ENCODE peak calls at places on chromosomes 4 and X, in seven cellular contexts. Z is upper lobe of right lung; N is sigmoid colon; B is A549; V is left lung; Q is CD8-positive, alpha-beta T cell; R is endothelial cell of umbilical vein. M is an unnamed sample. For H3K9me3 and H3K4me1, the result is how much of the 10 kb centered on the place peaks cover.

GRCh38 chrX:150051096-150051495 is 112.8 kb upstream of the EOLA2 start:
- DNase-seq in N (no peak), R (no peak), Q (no peak), Z (no peak), V (no peak), B (no peak), M (no peak)

GRCh38 chr4:168999836-169000235 is 10.2 kb downstream of the CBR4 start:
- DNase-seq in N (no peak), R (no peak), V (no peak), B (no peak), Z (no peak), Q (no peak), M (no peak)

GRCh38 chr4:76354517-76355473 is 48.3 kb downstream of the STBD1 start:
- DNase-seq in B (no peak), R (no peak), Q (no peak), Z (no peak), N (no peak), V (no peak), M (peak)

GRCh38 chr4:105126311-105127153 is 20.1 kb upstream of the TET2 start:
- DNase-seq in R (peak), Q (no peak), B (no peak), Z (no peak), N (no peak), V (no peak), M (no peak)

GRCh38 chr4:79141530-79141929 is 184.3 kb downstream of the NAA11 start:
- DNase-seq in Q (no peak), V (no peak), B (no peak), R (no peak), Z (no peak), N (no peak), M (no peak)

GRCh38 chrX:3567681-3568080 is 145.8 kb downstream of the PRKX start:
- DNase-seq in Q (no peak), N (no peak), R (no peak), V (no peak), Z (no peak), B (no peak), M (no peak)

GRCh38 chrX:107825698-107826285 is at the start of gene MID2:
- DNase-seq in Z (peak), Q (peak), B (peak), V (peak), R (peak), N (peak), M (peak)

GRCh38 chrX:16827225-16827624 is 41.0 kb downstream of the TXLNG start:
- DNase-seq in R (peak), Q (no peak), N (no peak), Z (no peak), B (no peak), V (no peak), M (no peak)

GRCh38 chr4:165325732-165326512 is 1.5 kb upstream of the MSMO1 start:
- DNase-seq in N (no peak), Z (no peak), B (peak), R (peak), Q (no peak), V (no peak), M (peak)

GRCh38 chr4:99635601-99636000 is 22.0 kb downstream of the C4orf54 start:
- DNase-seq in Z (no peak), B (no peak), N (no peak), R (no peak), Q (no peak), V (no peak), M (no peak)

GRCh38 chr4:36757623-36758311 is 476.4 kb downstream of the DTHD1 start:
- DNase-seq in Q (no peak), Z (no peak), B (no peak), N (no peak), V (no peak), R (no peak), M (no peak)

GRCh38 chr4:81527115-81527514 is 55.4 kb upstream of the RASGEF1B start:
- DNase-seq in V (no peak), B (no peak), N (no peak), Q (no peak), Z (peak), R (no peak), M (no peak)

GRCh38 chr4:78454016-78454415 is 97.6 kb upstream of the ANXA3 start:
- DNase-seq in Z (no peak), R (no peak), Q (no peak), B (no peak), V (no peak), N (no peak), M (no peak)

GRCh38 chrX:46381630-46382029 is 163.6 kb downstream of the ZNF674 start:
- DNase-seq in N (no peak), V (no peak), Q (no peak), R (peak), B (peak), Z (no peak), M (no peak)

GRCh38 chrX:81564851-81565250 is 362.9 kb downstream of the SH3BGRL start:
- DNase-seq in V (no peak), N (no peak), Z (no peak), B (no peak), Q (no peak), R (no peak), M (no peak)

GRCh38 chr4:48665555-48666186 is 114.4 kb downstream of the FRYL start:
- DNase-seq in Z (no peak), N (no peak), V (no peak), B (no peak), Q (no peak), R (no peak), M (no peak)

GRCh38 chr4:172927096-172927495 is 241.5 kb upstream of the GALNT7 start:
- DNase-seq in Z (no peak), Q (no peak), V (no peak), R (peak), N (no peak), B (no peak), M (no peak)

GRCh38 chrX:13064599-13065143 is 20.3 kb upstream of the FAM9C start:
- DNase-seq in Q (no peak), N (peak), V (no peak), Z (no peak), B (peak), R (no peak), M (no peak)

GRCh38 chrX:22109442-22109841 is 77.3 kb downstream of the PHEX start:
- DNase-seq in N (no peak), B (peak), Z (no peak), R (no peak), Q (no peak), V (no peak), M (no peak)

GRCh38 chrX:44989995-44990770 is 117.2 kb downstream of the KDM6A start:
- DNase-seq in N (no peak), B (no peak), Q (no peak), Z (no peak), V (no peak), R (no peak), M (no peak)

GRCh38 chr4:71860643-71861042 is 76.8 kb upstream of the GC start:
- DNase-seq in Z (no peak), Q (no peak), R (no peak), N (no peak), V (no peak), B (peak), M (no peak)

GRCh38 chr4:76562851-76563803 is 128.1 kb downstream of the SHROOM3 start:
- DNase-seq in Q (no peak), Z (no peak), V (no peak), N (no peak), B (no peak), R (no peak), M (no peak)

GRCh38 chr4:5524900-5525299 is 183.5 kb downstream of the EVC2 start:
- DNase-seq in N (no peak), B (no peak), V (no peak), Q (no peak), Z (no peak), R (peak), M (no peak)

GRCh38 chr4:173517781-173518371 is 12.2 kb downstream of the HAND2 start:
- DNase-seq in Z (no peak), N (peak), V (no peak), R (no peak), Q (no peak), B (no peak), M (no peak)

GRCh38 chr4:139973611-139974010 is 180.4 kb downstream of the MAML3 start:
- DNase-seq in Z (no peak), R (no peak), N (no peak), V (no peak), B (no peak), Q (no peak), M (no peak)

GRCh38 chr4:8427761-8428287 is 12.7 kb downstream of the ACOX3 start:
- DNase-seq in V (no peak), R (peak), Z (no peak), B (no peak), N (peak), Q (no peak), M (no peak)

GRCh38 chr4:184104419-184105101 is 113.1 kb downstream of the ENPP6 start:
- DNase-seq in R (no peak), N (no peak), V (no peak), B (peak), Q (no peak), Z (no peak), M (no peak)

GRCh38 chr4:113394730-113395530 is 345.5 kb downstream of the ANK2 start:
- DNase-seq in B (peak), N (peak), V (peak), R (peak), Z (no peak), Q (peak), M (peak)

GRCh38 chrX:19849433-19850190 is 37.8 kb downstream of the SH3KBP1 start:
- DNase-seq in R (peak), N (no peak), Z (no peak), Q (no peak), V (no peak), B (no peak), M (no peak)

GRCh38 chrX:48896611-48897011 is 957 bp downstream of the TIMM17B start:
- DNase-seq in R (no peak), Z (no peak), V (no peak), B (no peak), Q (no peak), N (no peak), M (no peak)

GRCh38 chrX:10900585-10901289 is 210.4 kb upstream of the HCCS start:
- DNase-seq in N (no peak), Z (no peak), R (no peak), Q (no peak), B (peak), V (no peak), M (no peak)

GRCh38 chr4:8205749-8206611 is 6.9 kb downstream of the SH3TC1 start:
- DNase-seq in B (no peak), N (no peak), V (no peak), Z (no peak), R (no peak), Q (no peak), M (no peak)

GRCh38 chr4:143599827-143600226 is 86.3 kb downstream of the SMARCA5 start:
- DNase-seq in Z (no peak), N (no peak), R (no peak), B (no peak), Q (no peak), V (no peak), M (no peak)

GRCh38 chr4:156329779-156330178 is 376.1 kb upstream of the CTSO start:
- DNase-seq in B (no peak), N (no peak), R (no peak), Z (no peak), Q (no peak), V (no peak), M (no peak)

GRCh38 chr4:7260569-7260968 is 68.2 kb downstream of the SORCS2 start:
- DNase-seq in Z (no peak), B (no peak), Q (no peak), R (no peak), N (no peak), V (no peak), M (no peak)

GRCh38 chrX:13780868-13781427 is 35.9 kb downstream of the GPM6B start:
- DNase-seq in Z (no peak), Q (no peak), V (no peak), B (no peak), R (no peak), N (no peak), M (no peak)

GRCh38 chrX:71996826-71997225 is 86.2 kb downstream of the NHSL2 start:
- DNase-seq in N (peak), Q (no peak), B (no peak), Z (no peak), R (no peak), V (no peak), M (no peak)

DNA sequence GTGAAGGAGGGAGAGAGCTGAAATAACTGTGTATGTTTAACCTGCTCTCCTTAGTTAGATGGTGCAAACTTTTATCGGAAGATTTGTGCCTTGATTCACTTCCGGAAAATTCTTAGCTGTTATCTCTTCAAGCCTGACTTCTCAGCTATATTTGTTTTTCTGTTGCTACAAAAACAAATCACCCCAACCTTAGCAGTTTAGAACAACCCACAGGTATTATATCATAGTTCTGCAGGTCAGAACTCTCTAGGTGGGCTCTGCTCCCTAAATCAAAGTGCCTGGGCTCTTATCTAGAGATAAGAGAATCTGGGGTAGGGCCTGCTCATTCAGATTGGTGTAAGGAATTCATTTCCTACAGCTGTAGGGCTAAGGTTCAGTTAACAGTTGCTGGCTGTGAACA is 15.1 kb upstream of the CEP135 start:
- DNase-seq in Z (no peak), N (no peak), Q (no peak), B (no peak), V (no peak), R (no peak), M (no peak)
- H3K9me3 ChIP-seq in Z (under half), N (under half), Q (under half), B (under half), V (under half), R (under half), M (under half)

GRCh38 chr4:153523941-153524386 is 57.8 kb downstream of the TMEM131L start:
- DNase-seq in Q (no peak), N (no peak), Z (no peak), V (no peak), R (no peak), B (no peak), M (no peak)
- H3K4me1 ChIP-seq in Q (half or more), N (under half), Z (under half), V (half or more), R (under half), B (under half), M (under half)

DNA sequence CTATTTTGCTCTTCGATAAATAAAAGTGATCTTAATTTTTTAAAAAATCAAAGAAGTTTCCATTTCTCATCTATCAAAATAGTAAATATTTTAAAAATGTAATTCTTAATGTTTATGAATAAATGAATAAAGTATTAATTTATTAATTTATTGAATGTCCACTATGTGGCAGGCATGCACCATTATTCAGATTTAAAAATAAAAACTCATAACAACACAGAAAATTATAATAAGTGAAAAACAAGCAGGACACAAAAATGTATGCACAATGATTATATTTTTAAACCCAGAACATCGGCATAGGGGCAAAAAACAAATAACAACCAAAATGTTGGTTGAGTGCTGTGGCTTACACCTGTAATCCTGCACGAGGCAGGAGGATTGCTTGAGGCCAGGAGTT is 5.3 kb upstream of the PYURF start:
- DNase-seq in Z (no peak), V (no peak), Q (no peak), B (no peak), R (peak), N (no peak), M (no peak)
- TF ChIP-seq CTCF in Z (no peak), V (no peak), Q (no peak), B (peak), R (no peak), N (no peak), M (no peak)

GRCh38 chrX:63932006-63932405 is 147.0 kb upstream of the ARHGEF9 start:
- DNase-seq in Q (no peak), V (no peak), Z (no peak), N (no peak), B (no peak), R (no peak), M (no peak)

GRCh38 chrX:63934160-63934559 is 149.1 kb upstream of the ARHGEF9 start:
- DNase-seq in B (no peak), Q (no peak), N (no peak), Z (no peak), V (no peak), R (no peak), M (no peak)

GRCh38 chrX:63930140-63930539 is 145.1 kb upstream of the ARHGEF9 start:
- DNase-seq in V (no peak), Q (no peak), Z (no peak), B (peak), R (no peak), N (no peak), M (no peak)

GRCh38 chrX:63932907-63933306 is 147.9 kb upstream of the ARHGEF9 start:
- DNase-seq in N (no peak), B (no peak), R (no peak), V (no peak), Q (no peak), Z (no peak), M (no peak)

GRCh38 chrX:63929608-63930007 is 144.6 kb upstream of the ARHGEF9 start:
- DNase-seq in Q (no peak), V (no peak), R (no peak), Z (no peak), N (no peak), B (no peak), M (no peak)
- H3K9me3 ChIP-seq in Q (under half), V (under half), R (under half), Z (under half), N (under half), B (under half), M (under half)

GRCh38 chr4:148061139-148061476 is 329.2 kb downstream of the ARHGAP10 start:
- DNase-seq in Z (no peak), V (no peak), N (no peak), R (no peak), Q (no peak), B (no peak), M (no peak)

GRCh38 chr4:148062301-148062950 is 330.5 kb downstream of the ARHGAP10 start:
- DNase-seq in B (no peak), Z (no peak), N (no peak), V (no peak), Q (no peak), R (no peak), M (no peak)

GRCh38 chr4:148060264-148061138 is 328.6 kb downstream of the ARHGAP10 start:
- DNase-seq in B (no peak), Q (peak), Z (no peak), N (no peak), R (no peak), V (no peak), M (no peak)

GRCh38 chr4:148059617-148060180 is 327.8 kb downstream of the ARHGAP10 start:
- DNase-seq in Z (no peak), V (no peak), R (no peak), B (no peak), Q (no peak), N (no peak), M (no peak)

GRCh38 chr4:148061795-148062194 is 329.9 kb downstream of the ARHGAP10 start:
- DNase-seq in N (no peak), Q (no peak), V (no peak), R (no peak), Z (no peak), B (no peak), M (no peak)
- H3K4me1 ChIP-seq in N (under half), Q (half or more), V (under half), R (under half), Z (under half), B (under half), M (under half)

GRCh38 chr4:185139736-185140135 is 3.3 kb upstream of the SLC25A4 start:
- DNase-seq in Z (no peak), Q (no peak), R (no peak), B (no peak), N (no peak), V (no peak), M (no peak)

GRCh38 chr4:185141777-185142176 is 1.3 kb upstream of the SLC25A4 start:
- DNase-seq in V (no peak), B (no peak), Z (no peak), Q (no peak), N (no peak), R (no peak), M (no peak)

GRCh38 chr4:185134176-185134869 is 8.7 kb upstream of the SLC25A4 start:
- DNase-seq in B (peak), V (no peak), R (peak), Z (no peak), N (no peak), Q (no peak), M (no peak)

GRCh38 chr4:185138161-185138560 is 4.9 kb upstream of the SLC25A4 start:
- DNase-seq in V (no peak), Z (no peak), Q (no peak), R (peak), N (no peak), B (no peak), M (no peak)

GRCh38 chr4:185137233-185137925 is 5.7 kb upstream of the SLC25A4 start:
- DNase-seq in V (no peak), B (no peak), R (no peak), Z (no peak), N (no peak), Q (no peak), M (no peak)
- TF ChIP-seq CTCF in V (no peak), B (no peak), R (no peak), Z (no peak), N (no peak), Q (no peak), M (no peak)

DNA sequence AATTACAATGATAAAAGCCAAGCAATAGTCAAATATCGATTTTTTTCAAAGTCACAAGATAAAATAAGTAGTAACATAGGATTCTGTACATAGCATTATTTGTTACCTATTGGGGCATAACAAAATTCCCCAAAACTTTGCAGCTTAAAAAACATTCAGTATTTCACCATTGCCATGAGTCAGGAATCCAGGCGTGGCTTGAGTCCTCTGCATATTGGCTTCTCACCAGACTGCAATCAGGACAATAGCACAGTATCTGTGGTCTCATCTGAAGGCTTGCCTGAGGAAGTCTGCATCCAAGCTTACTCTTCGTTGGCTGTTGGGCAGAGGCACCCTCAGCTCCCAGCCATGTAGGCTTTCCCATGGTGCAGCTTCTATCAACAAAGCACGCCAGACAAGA is 6.2 kb upstream of the CTBP1 start:
- DNase-seq in V (no peak), Z (no peak), Q (no peak), B (no peak), R (no peak), N (no peak), M (no peak)
- H3K9me3 ChIP-seq in V (under half), Z (under half), Q (under half), B (half or more), R (under half), N (under half), M (under half)

GRCh38 chr4:15676039-15676438 is 5.6 kb upstream of the FAM200B start:
- DNase-seq in Q (no peak), Z (no peak), R (no peak), V (no peak), N (no peak), B (no peak), M (no peak)
- H3K4me1 ChIP-seq in Q (under half), Z (under half), R (under half), V (half or more), N (under half), B (under half), M (under half)

DNA sequence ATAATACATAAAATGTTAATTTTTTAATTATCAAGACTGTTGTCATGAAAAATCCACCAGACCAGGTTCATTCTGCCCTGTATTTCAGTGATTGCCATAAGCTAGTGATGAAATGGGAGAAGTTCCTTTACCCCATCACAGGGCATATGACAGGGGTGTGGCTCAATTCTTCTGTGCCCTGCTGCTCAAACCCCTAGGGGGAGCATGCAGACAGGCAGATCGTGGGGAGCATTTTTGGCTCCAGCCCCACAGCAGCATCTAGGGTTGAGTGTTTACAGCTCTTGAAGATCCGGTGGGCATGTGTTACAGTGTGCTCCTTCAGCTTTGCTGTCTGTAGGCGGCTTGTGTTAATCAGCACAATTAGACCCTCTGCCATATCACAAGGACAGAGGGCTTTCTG is 700.7 kb downstream of the PCDH18 start:
- DNase-seq in B (peak), Q (no peak), R (no peak), Z (no peak), N (no peak), V (no peak), M (no peak)
- TF ChIP-seq CTCF in B (no peak), Q (no peak), R (no peak), Z (no peak), N (no peak), V (no peak), M (no peak)

M was measured in Peyer's patch.